ENCODE peak calls at places on chromosomes 13 and 19, in four cellular contexts. One of them, this sample, is unnamed.

GRCh38 chr19:31553844-31554215 is 204.6 kb upstream of the TSHZ3 start:
- DNase-seq in epithelial cell of proximal tubule: no peak
- DNase-seq in fibroblast of the aortic adventitia: no peak
- DNase-seq in mucosa of descending colon: peak
- DNase-seq in this sample: no peak

GRCh38 chr13:38888309-38888708 is 102.3 kb downstream of the STOML3 start:
- DNase-seq in epithelial cell of proximal tubule: peak
- DNase-seq in mucosa of descending colon: no peak
- DNase-seq in fibroblast of the aortic adventitia: no peak
- DNase-seq in this sample: no peak

GRCh38 chr19:43799502-43800142 is 2.6 kb downstream of the LYPD5 start:
- DNase-seq in mucosa of descending colon: peak
- DNase-seq in fibroblast of the aortic adventitia: no peak
- DNase-seq in epithelial cell of proximal tubule: no peak
- DNase-seq in this sample: no peak

GRCh38 chr19:39398297-39398864 is 7.2 kb downstream of the MED29 start:
- DNase-seq in fibroblast of the aortic adventitia: peak
- DNase-seq in mucosa of descending colon: peak
- DNase-seq in epithelial cell of proximal tubule: no peak
- DNase-seq in this sample: peak

GRCh38 chr19:37342753-37343152 is 28.1 kb upstream of the ZNF527 start:
- DNase-seq in fibroblast of the aortic adventitia: no peak
- DNase-seq in epithelial cell of proximal tubule: no peak
- DNase-seq in mucosa of descending colon: no peak
- DNase-seq in this sample: no peak

GRCh38 chr13:25214371-25215252 is 42.5 kb upstream of the AMER2 start:
- DNase-seq in epithelial cell of proximal tubule: peak
- DNase-seq in mucosa of descending colon: no peak
- DNase-seq in fibroblast of the aortic adventitia: peak
- DNase-seq in this sample: no peak

GRCh38 chr19:45440873-45441654 is 17.3 kb upstream of the ERCC1 start:
- DNase-seq in mucosa of descending colon: no peak
- DNase-seq in fibroblast of the aortic adventitia: no peak
- DNase-seq in epithelial cell of proximal tubule: no peak
- DNase-seq in this sample: no peak

GRCh38 chr13:21625366-21625765 is 21.4 kb upstream of the MICU2 start:
- DNase-seq in mucosa of descending colon: no peak
- DNase-seq in fibroblast of the aortic adventitia: peak
- DNase-seq in epithelial cell of proximal tubule: no peak
- DNase-seq in this sample: no peak

GRCh38 chr13:30572859-30573275 is 44.9 kb upstream of the USPL1 start:
- DNase-seq in mucosa of descending colon: no peak
- DNase-seq in fibroblast of the aortic adventitia: peak
- DNase-seq in epithelial cell of proximal tubule: no peak
- DNase-seq in this sample: no peak

GRCh38 chr13:47929156-47929555 is 71.9 kb downstream of the SUCLA2 start:
- DNase-seq in epithelial cell of proximal tubule: no peak
- DNase-seq in fibroblast of the aortic adventitia: peak
- DNase-seq in mucosa of descending colon: no peak
- DNase-seq in this sample: no peak

GRCh38 chr13:106522112-106522511 is 13.3 kb downstream of the EFNB2 start:
- DNase-seq in epithelial cell of proximal tubule: no peak
- DNase-seq in fibroblast of the aortic adventitia: no peak
- DNase-seq in mucosa of descending colon: no peak
- DNase-seq in this sample: no peak

GRCh38 chr13:109156181-109156935 is 526.9 kb downstream of the MYO16 start:
- DNase-seq in epithelial cell of proximal tubule: no peak
- DNase-seq in mucosa of descending colon: no peak
- DNase-seq in fibroblast of the aortic adventitia: peak
- DNase-seq in this sample: no peak

GRCh38 chr19:5625641-5626040 is 2.8 kb downstream of the SAFB start:
- DNase-seq in fibroblast of the aortic adventitia: no peak
- DNase-seq in mucosa of descending colon: no peak
- DNase-seq in epithelial cell of proximal tubule: no peak
- DNase-seq in this sample: no peak

GRCh38 chr13:44198826-44199225 is 174.8 kb upstream of the SERP2 start:
- DNase-seq in mucosa of descending colon: no peak
- DNase-seq in epithelial cell of proximal tubule: no peak
- DNase-seq in fibroblast of the aortic adventitia: no peak
- DNase-seq in this sample: no peak

GRCh38 chr13:71260246-71260645 is 606.8 kb downstream of the DACH1 start:
- DNase-seq in mucosa of descending colon: no peak
- DNase-seq in fibroblast of the aortic adventitia: no peak
- DNase-seq in epithelial cell of proximal tubule: no peak
- DNase-seq in this sample: no peak

GRCh38 chr13:90868321-90868920 is 479.1 kb upstream of the MIR17HG start:
- DNase-seq in mucosa of descending colon: no peak
- DNase-seq in epithelial cell of proximal tubule: no peak
- DNase-seq in fibroblast of the aortic adventitia: peak
- DNase-seq in this sample: no peak

GRCh38 chr13:32894589-32895001 is 121.6 kb upstream of the KL start:
- DNase-seq in fibroblast of the aortic adventitia: peak
- DNase-seq in epithelial cell of proximal tubule: peak
- DNase-seq in mucosa of descending colon: no peak
- DNase-seq in this sample: no peak

DNA sequence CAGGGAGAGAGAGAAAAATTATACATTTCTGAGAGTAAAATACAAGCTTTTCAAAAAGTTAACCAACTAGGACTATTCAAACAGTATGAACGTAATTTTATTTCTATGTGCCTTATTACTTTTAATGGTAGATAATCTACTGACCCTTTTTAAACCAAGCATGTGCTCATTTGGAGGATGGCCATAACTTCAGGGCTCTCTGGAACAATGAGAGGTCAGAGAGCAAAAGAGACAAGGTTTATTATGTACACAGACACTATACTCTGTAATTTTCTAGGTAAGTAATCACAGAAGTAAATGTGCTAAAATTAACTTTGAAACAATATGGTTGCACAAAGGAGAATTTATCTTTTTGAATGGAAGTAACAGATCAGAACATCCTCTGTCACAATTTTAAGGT is 1.1 kb downstream of the POSTN start:
- DNase-seq in mucosa of descending colon: no peak
- DNase-seq in epithelial cell of proximal tubule: no peak
- DNase-seq in fibroblast of the aortic adventitia: no peak
- DNase-seq in this sample: no peak
- H3K4me3 ChIP-seq in mucosa of descending colon: no peak
- H3K4me3 ChIP-seq in epithelial cell of proximal tubule: no peak
- H3K4me3 ChIP-seq in fibroblast of the aortic adventitia: peak
- H3K4me3 ChIP-seq in this sample: no peak

GRCh38 chr19:46596008-46596407 is 5.1 kb upstream of the CALM3 start:
- DNase-seq in fibroblast of the aortic adventitia: no peak
- DNase-seq in mucosa of descending colon: no peak
- DNase-seq in epithelial cell of proximal tubule: no peak
- DNase-seq in this sample: no peak

GRCh38 chr19:46599716-46600392 is 1.3 kb upstream of the CALM3 start:
- DNase-seq in mucosa of descending colon: peak
- DNase-seq in fibroblast of the aortic adventitia: no peak
- DNase-seq in epithelial cell of proximal tubule: no peak
- DNase-seq in this sample: no peak

GRCh38 chr19:46600393-46601317 is 475 bp upstream of the CALM3 start:
- DNase-seq in fibroblast of the aortic adventitia: peak
- DNase-seq in epithelial cell of proximal tubule: peak
- DNase-seq in mucosa of descending colon: peak
- DNase-seq in this sample: peak

GRCh38 chr19:46601318-46602224 is at the start of gene CALM3:
- DNase-seq in mucosa of descending colon: peak
- DNase-seq in epithelial cell of proximal tubule: no peak
- DNase-seq in fibroblast of the aortic adventitia: no peak
- DNase-seq in this sample: no peak

DNA sequence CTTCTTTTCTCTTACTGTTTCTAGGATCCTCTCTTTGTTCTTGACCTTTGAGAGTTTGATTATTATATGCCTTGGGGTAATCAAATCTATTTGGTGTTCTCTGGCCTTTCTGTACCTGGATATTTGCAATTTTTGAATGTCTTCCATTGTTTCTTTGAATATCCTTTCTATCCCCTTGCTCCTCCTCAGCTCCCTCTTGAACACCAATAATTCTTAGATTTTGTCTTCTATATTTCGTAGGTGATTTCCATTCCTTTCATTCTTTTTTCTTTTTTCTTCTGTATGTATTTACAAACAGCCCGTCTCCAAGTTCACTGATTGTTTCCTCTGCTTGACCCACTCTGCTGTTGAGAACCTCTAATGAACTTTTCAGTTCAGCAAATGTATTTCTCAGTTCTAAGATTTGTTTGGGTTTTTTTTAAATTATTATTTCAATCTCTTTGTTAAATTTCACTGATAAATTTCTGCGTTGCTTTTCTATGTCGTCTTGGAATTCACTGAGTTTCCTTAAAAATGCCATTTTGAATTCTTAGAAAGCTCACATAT is 2.7 kb upstream of the CALM3 start:
- DNase-seq in mucosa of descending colon: no peak
- DNase-seq in epithelial cell of proximal tubule: no peak
- DNase-seq in fibroblast of the aortic adventitia: no peak
- DNase-seq in this sample: no peak
- H3K4me3 ChIP-seq in mucosa of descending colon: no peak
- H3K4me3 ChIP-seq in epithelial cell of proximal tubule: no peak
- H3K4me3 ChIP-seq in fibroblast of the aortic adventitia: no peak
- H3K4me3 ChIP-seq in this sample: no peak

DNA sequence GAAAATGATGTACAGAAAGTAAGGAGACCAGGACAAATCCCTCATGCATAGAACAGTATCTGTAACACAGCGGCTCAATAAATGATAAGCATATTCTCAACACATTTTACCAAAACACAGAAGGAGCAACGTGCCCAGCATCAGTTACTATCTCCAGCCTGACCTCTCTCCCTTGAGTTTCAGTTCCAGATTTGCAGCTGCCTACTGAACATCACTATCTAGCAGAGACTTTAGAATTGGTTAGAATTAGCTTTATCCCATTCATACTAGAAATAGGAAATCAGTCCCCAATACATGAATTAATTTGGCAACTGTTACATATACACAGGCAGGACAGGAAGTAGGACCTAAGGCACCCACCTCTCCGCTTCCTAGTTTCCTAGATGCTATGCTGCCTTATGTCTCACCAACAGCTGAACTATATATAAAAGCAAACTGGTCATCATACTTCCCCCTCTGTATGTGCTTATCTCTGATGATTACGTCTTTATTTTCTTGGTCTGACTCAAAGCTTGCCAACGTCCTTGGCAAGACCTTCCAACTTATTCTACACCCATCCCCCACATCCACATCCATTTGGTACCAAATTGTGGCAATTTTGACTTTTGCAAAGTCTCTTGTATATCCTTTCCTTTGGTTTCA is 61.1 kb downstream of the SACS start:
- DNase-seq in fibroblast of the aortic adventitia: peak
- DNase-seq in epithelial cell of proximal tubule: no peak
- DNase-seq in mucosa of descending colon: no peak
- DNase-seq in this sample: no peak
- H3K4me3 ChIP-seq in fibroblast of the aortic adventitia: no peak
- H3K4me3 ChIP-seq in epithelial cell of proximal tubule: no peak
- H3K4me3 ChIP-seq in mucosa of descending colon: no peak
- H3K4me3 ChIP-seq in this sample: no peak

GRCh38 chr19:13929340-13929739 is 8.9 kb downstream of the PODNL1 start:
- DNase-seq in mucosa of descending colon: no peak
- DNase-seq in epithelial cell of proximal tubule: no peak
- DNase-seq in fibroblast of the aortic adventitia: no peak
- DNase-seq in this sample: no peak

GRCh38 chr19:13931582-13932378 is 6.4 kb downstream of the PODNL1 start:
- DNase-seq in epithelial cell of proximal tubule: no peak
- DNase-seq in mucosa of descending colon: no peak
- DNase-seq in fibroblast of the aortic adventitia: no peak
- DNase-seq in this sample: no peak

GRCh38 chr19:13932911-13933393 is 5.3 kb downstream of the PODNL1 start:
- DNase-seq in fibroblast of the aortic adventitia: no peak
- DNase-seq in mucosa of descending colon: no peak
- DNase-seq in epithelial cell of proximal tubule: no peak
- DNase-seq in this sample: no peak

GRCh38 chr19:13930402-13930801 is 7.8 kb downstream of the PODNL1 start:
- DNase-seq in epithelial cell of proximal tubule: no peak
- DNase-seq in mucosa of descending colon: no peak
- DNase-seq in fibroblast of the aortic adventitia: no peak
- DNase-seq in this sample: no peak

DNA sequence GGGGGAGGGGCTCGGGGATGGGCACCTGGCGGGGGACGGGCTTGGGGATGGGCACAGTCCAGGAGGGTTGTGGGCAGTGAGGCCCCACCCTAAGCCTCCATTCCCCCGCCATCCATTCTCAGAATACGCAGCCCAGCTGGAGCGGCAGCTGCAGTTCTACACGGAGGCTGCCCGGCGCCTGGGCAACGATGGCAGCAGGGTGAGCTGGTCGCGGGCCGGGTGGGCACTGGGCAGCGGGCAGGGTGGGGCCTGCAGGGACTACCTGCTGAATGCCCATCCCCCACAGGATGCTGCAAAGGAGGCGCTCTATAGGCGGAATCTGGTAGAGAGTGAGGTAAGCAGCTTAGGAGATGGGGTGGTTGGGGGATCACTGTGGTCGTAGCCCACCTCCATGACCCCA is 8.3 kb downstream of the PODNL1 start:
- DNase-seq in fibroblast of the aortic adventitia: no peak
- DNase-seq in epithelial cell of proximal tubule: no peak
- DNase-seq in mucosa of descending colon: no peak
- DNase-seq in this sample: no peak
- H3K4me3 ChIP-seq in fibroblast of the aortic adventitia: no peak
- H3K4me3 ChIP-seq in epithelial cell of proximal tubule: no peak
- H3K4me3 ChIP-seq in mucosa of descending colon: no peak
- H3K4me3 ChIP-seq in this sample: no peak

GRCh38 chr19:41426952-41427646 is at the start of gene B3GNT8:
- DNase-seq in epithelial cell of proximal tubule: no peak
- DNase-seq in mucosa of descending colon: peak
- DNase-seq in fibroblast of the aortic adventitia: peak
- DNase-seq in this sample: peak

GRCh38 chr19:41424335-41425173 is 2.6 kb downstream of the B3GNT8 start:
- DNase-seq in fibroblast of the aortic adventitia: no peak
- DNase-seq in mucosa of descending colon: no peak
- DNase-seq in epithelial cell of proximal tubule: no peak
- DNase-seq in this sample: no peak

GRCh38 chr19:41427647-41428480 is 690 bp upstream of the B3GNT8 start:
- DNase-seq in epithelial cell of proximal tubule: no peak
- DNase-seq in mucosa of descending colon: peak
- DNase-seq in fibroblast of the aortic adventitia: peak
- DNase-seq in this sample: no peak

GRCh38 chr19:41425174-41426115 is 1.7 kb downstream of the B3GNT8 start:
- DNase-seq in fibroblast of the aortic adventitia: no peak
- DNase-seq in epithelial cell of proximal tubule: no peak
- DNase-seq in mucosa of descending colon: peak
- DNase-seq in this sample: no peak

DNA sequence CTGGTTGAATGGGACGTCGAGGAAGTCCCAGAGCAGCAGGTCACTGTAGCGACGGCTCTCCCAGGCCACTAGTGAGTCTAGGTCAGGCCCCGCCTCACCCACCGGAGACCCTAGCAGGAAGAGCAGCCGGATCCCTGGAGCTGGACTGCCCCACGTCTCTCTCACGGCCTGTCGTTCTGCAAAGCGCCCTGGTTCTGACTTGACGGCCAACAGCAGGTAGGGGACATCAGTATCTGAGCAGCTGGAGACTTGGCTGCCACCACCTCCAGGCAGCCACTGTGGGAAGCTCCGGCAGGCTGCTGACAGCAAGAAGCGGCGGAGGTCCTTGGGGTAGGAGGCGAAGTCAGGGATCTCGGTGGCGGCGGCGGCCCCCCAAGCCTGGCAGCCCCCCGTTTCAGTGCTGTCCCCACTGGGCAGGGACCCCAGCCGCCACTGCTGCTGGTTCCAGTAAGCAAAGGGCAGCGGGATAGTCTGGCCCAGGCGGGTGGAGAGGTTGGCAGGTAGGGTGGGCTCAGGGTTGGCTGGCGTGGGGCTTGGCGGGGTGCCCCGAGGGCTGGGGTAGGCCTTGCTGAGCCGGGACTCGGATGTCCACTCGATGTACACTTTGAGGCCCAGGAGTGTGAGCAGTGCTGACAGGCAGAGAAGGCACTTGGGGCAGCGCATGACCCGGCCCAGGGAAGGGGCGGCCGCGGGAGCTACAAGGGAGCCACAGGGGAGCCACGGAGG is 895 bp downstream of the B3GNT8 start:
- DNase-seq in epithelial cell of proximal tubule: no peak
- DNase-seq in mucosa of descending colon: peak
- DNase-seq in fibroblast of the aortic adventitia: no peak
- DNase-seq in this sample: no peak
- H3K4me3 ChIP-seq in epithelial cell of proximal tubule: no peak
- H3K4me3 ChIP-seq in mucosa of descending colon: peak
- H3K4me3 ChIP-seq in fibroblast of the aortic adventitia: peak
- H3K4me3 ChIP-seq in this sample: peak